ENCODE peak calls at places on chromosomes 4 and X, in four cellular contexts. P, R, B and Z are unnamed samples.

GRCh38 chrX:4588893-4589292 is 875.4 kb upstream of the PRKX start:
- DNase-seq in P (no peak), R (no peak), B (no peak), Z (no peak)

GRCh38 chr4:16896871-16897270 is 1.6 kb downstream of the LDB2 start:
- DNase-seq in P (peak), R (no peak), B (no peak), Z (no peak)

GRCh38 chrX:71256051-71256450 is 2.1 kb upstream of the ZMYM3 start:
- DNase-seq in R (no peak), P (no peak), B (no peak), Z (no peak)

GRCh38 chr4:128468485-128468989 is 180.9 kb upstream of the PGRMC2 start:
- DNase-seq in B (no peak), R (no peak), P (peak), Z (no peak)

GRCh38 chr4:173013232-173013932 is 155.2 kb upstream of the GALNT7 start:
- DNase-seq in R (peak), P (no peak), B (no peak), Z (peak)

GRCh38 chr4:168877779-168878491 is 132.1 kb downstream of the CBR4 start:
- DNase-seq in B (no peak), R (no peak), P (no peak), Z (no peak)

GRCh38 chrX:108186811-108187210 is 95.2 kb downstream of the ATG4A start:
- DNase-seq in B (no peak), P (peak), R (no peak), Z (no peak)

GRCh38 chrX:18099745-18100144 is 120.9 kb downstream of the BEND2 start:
- DNase-seq in B (no peak), R (no peak), P (no peak), Z (no peak)

GRCh38 chr4:67779631-67780030 is 25.4 kb upstream of the GNRHR start:
- DNase-seq in P (no peak), R (no peak), B (no peak), Z (no peak)

GRCh38 chr4:33088713-33089112 is 2368.5 kb downstream of the PCDH7 start:
- DNase-seq in B (no peak), R (no peak), P (no peak), Z (no peak)

GRCh38 chr4:54499308-54500074 is 158.3 kb upstream of the KIT start:
- DNase-seq in P (peak), B (no peak), R (no peak), Z (no peak)